ENCODE peak calls at places on chromosome 18, in eight cellular contexts. E is ELR; J is kidney glomerular epithelial cell; W is NCI-H1436; Z is neural crest cell; M is stimulated activated CD8-positive, alpha-beta memory T cell treated with anti-CD3 and anti-CD28 coated beads, Interleukin-15, amount 100 ng/mL, for 48 hours; L is posterior cingulate gyrus; X is GM12865. Y is an unnamed sample.

GRCh38 chr18:48167901-48168300 is 237.4 kb upstream of the SMAD2 start:
- DNase-seq in W (no peak), E (no peak), L (no peak), Z (no peak), M (no peak), J (no peak), X (no peak), Y (no peak)

GRCh38 chr18:28582724-28583123 is 405.8 kb upstream of the CDH2 start:
- DNase-seq in J (no peak), L (no peak), Z (no peak), E (no peak), W (no peak), M (no peak), X (no peak), Y (no peak)

GRCh38 chr18:51953521-51953920 is 386.5 kb upstream of the DCC start:
- DNase-seq in J (no peak), L (no peak), M (no peak), E (no peak), X (peak; percentile 87), W (no peak), Z (no peak), Y (no peak)

GRCh38 chr18:2917255-2918047 is 70.6 kb downstream of the EMILIN2 start:
- DNase-seq in J (no peak), L (no peak), X (no peak), M (no peak), W (no peak), Z (no peak), E (no peak), Y (no peak)

GRCh38 chr18:76385681-76385975 is 109.4 kb downstream of the ZNF516 start:
- DNase-seq in Z (no peak), X (no peak), J (no peak), W (no peak), L (no peak), E (no peak), M (no peak), Y (no peak)

GRCh38 chr18:75210274-75211001 is at the start of gene TSHZ1:
- DNase-seq in W (peak; percentile 80), J (peak; percentile 89), M (no peak), X (peak; percentile 90), Z (no peak), L (no peak), E (peak; percentile 91), Y (peak; percentile 12)

GRCh38 chr18:49178736-49179135 is 228.0 kb upstream of the SMAD7 start:
- DNase-seq in X (peak; percentile 25), J (peak; percentile 25), M (no peak), E (peak; percentile 53), Z (no peak), L (no peak), W (no peak), Y (no peak)

GRCh38 chr18:57737661-57738060 is 65.5 kb downstream of the ATP8B1 start:
- DNase-seq in J (peak; percentile 77), L (peak; percentile 78), Z (no peak), M (no peak), E (peak; percentile 89), X (no peak), W (no peak), Y (no peak)

GRCh38 chr18:53971331-53971730 is 253.1 kb downstream of the MBD2 start:
- DNase-seq in W (no peak), E (peak; percentile 1), M (no peak), Z (no peak), L (no peak), J (peak; percentile 47), X (no peak), Y (no peak)

GRCh38 chr18:55458456-55459238 is 129.3 kb downstream of the TCF4 start:
- DNase-seq in J (no peak), Z (peak; percentile 18), W (no peak), L (peak; percentile 57), X (no peak), M (no peak), E (no peak), Y (no peak)

GRCh38 chr18:75287006-75287405 is 76.4 kb downstream of the TSHZ1 start:
- DNase-seq in E (no peak), W (no peak), J (no peak), M (no peak), L (no peak), X (no peak), Z (no peak), Y (no peak)

GRCh38 chr18:50715919-50716318 is 103.9 kb downstream of the MRO start:
- DNase-seq in J (no peak), Z (no peak), X (no peak), E (peak; percentile 43), W (no peak), L (no peak), M (no peak), Y (no peak)

GRCh38 chr18:74534981-74535649 is 815 bp downstream of the CNDP1 start:
- DNase-seq in W (no peak), J (no peak), M (no peak), X (peak; percentile 66), E (no peak), Z (no peak), L (no peak), Y (no peak)

GRCh38 chr18:33076601-33077000 is 303.8 kb upstream of the KLHL14 start:
- DNase-seq in L (no peak), W (no peak), J (no peak), M (no peak), E (no peak), Z (no peak), X (no peak), Y (no peak)

GRCh38 chr18:7567487-7568425 is 640 bp downstream of the PTPRM start:
- DNase-seq in M (no peak), E (peak; percentile 79), J (peak; percentile 27), Z (peak; percentile 49), X (no peak), W (no peak), L (peak; percentile 77), Y (no peak)

GRCh38 chr18:60019463-60019840 is 119.7 kb downstream of the PMAIP1 start:
- DNase-seq in W (no peak), X (no peak), E (peak; percentile 95), Z (no peak), J (peak; percentile 80), M (no peak), L (no peak), Y (no peak)

GRCh38 chr18:12336887-12337286 is 28.8 kb downstream of the TUBB6 start:
- DNase-seq in W (no peak), E (peak; percentile 79), J (peak; percentile 93), M (no peak), L (no peak), X (no peak), Z (no peak), Y (no peak)

GRCh38 chr18:79849328-79850207 is 51.8 kb downstream of the KCNG2 start:
- DNase-seq in M (no peak), X (no peak), Z (no peak), J (no peak), L (no peak), E (no peak), W (no peak), Y (no peak)

GRCh38 chr18:75507636-75508035 is 80.1 kb upstream of the SMIM21 start:
- DNase-seq in Z (no peak), J (no peak), E (peak; percentile 8), M (no peak), L (no peak), W (no peak), X (no peak), Y (no peak)

GRCh38 chr18:11498821-11499220 is 110.6 kb upstream of the SLC35G4 start:
- DNase-seq in E (no peak), L (no peak), W (no peak), X (no peak), J (no peak), M (no peak), Z (no peak), Y (no peak)

GRCh38 chr18:12033643-12034025 is 52.3 kb downstream of the IMPA2 start:
- DNase-seq in E (no peak), J (no peak), Z (no peak), M (no peak), X (no peak), L (no peak), W (no peak), Y (no peak)

GRCh38 chr18:11279461-11279860 is 130.1 kb upstream of the PIEZO2 start:
- DNase-seq in J (no peak), L (no peak), E (no peak), M (no peak), X (no peak), Z (no peak), W (no peak), Y (no peak)

GRCh38 chr18:67282796-67283195 is 233.7 kb downstream of the DSEL start:
- DNase-seq in L (no peak), W (no peak), X (no peak), Z (no peak), J (no peak), M (no peak), E (no peak), Y (no peak)

GRCh38 chr18:25164837-25165791 is 186.9 kb downstream of the ZNF521 start:
- DNase-seq in J (no peak), W (no peak), X (peak; percentile 63), E (no peak), M (no peak), Z (no peak), L (no peak), Y (no peak)

GRCh38 chr18:70640336-70640887 is 351.6 kb downstream of the SOCS6 start:
- DNase-seq in X (no peak), W (no peak), E (no peak), J (no peak), M (no peak), Z (no peak), L (no peak), Y (no peak)

GRCh38 chr18:31513189-31513907 is 15.4 kb downstream of the DSG2 start:
- DNase-seq in J (peak; percentile 86), L (no peak), M (no peak), W (no peak), X (no peak), E (peak; percentile 51), Z (no peak), Y (no peak)

GRCh38 chr18:12944724-12945123 is 3.1 kb upstream of the SEH1L start:
- DNase-seq in W (no peak), Z (no peak), E (no peak), M (no peak), X (no peak), J (no peak), L (no peak), Y (no peak)

Y was measured in NK-92 treated with Interleukin-12 subunit alpha and Interleukin-12 subunit beta, amount 100 ng/mL, for 24 hours.